ENCODE peak calls at places on chromosomes 4 and X, in eight cellular contexts. A is progenitor cell of endocrine pancreas, T is MM.1S, W is mesothelial cell of epicardium, V is A549, Q is OCI-LY7, S is GM20000, F is cardiac fibroblast. X is an unnamed sample.

GRCh38 chr4:45679411-45679810 is 444.4 kb downstream of the GABRG1 start:
- DNase-seq in A (no peak), T (no peak), W (no peak), V (no peak), Q (no peak), S (no peak), F (no peak), X (no peak)

GRCh38 chr4:4969298-4969697 is 50.0 kb downstream of the CYTL1 start:
- DNase-seq in A (no peak), T (no peak), W (no peak), V (peak; percentile 50), Q (no peak), S (no peak), F (peak; percentile 12), X (no peak)

GRCh38 chr4:110615366-110616161 is 7.3 kb downstream of the PITX2 start:
- DNase-seq in A (no peak), T (no peak), W (no peak), V (no peak), Q (no peak), S (no peak), F (no peak), X (no peak)

GRCh38 chr4:8608714-8609391 is 16.3 kb downstream of the CPZ start:
- DNase-seq in A (no peak), T (no peak), W (no peak), V (no peak), Q (no peak), S (no peak), F (no peak), X (no peak)

GRCh38 chrX:35890699-35891098 is 28.8 kb upstream of the CFAP47 start:
- DNase-seq in A (no peak), T (peak; percentile 79), W (no peak), V (peak; percentile 79), Q (peak; percentile 16), S (peak; percentile 5), F (peak; percentile 25), X (no peak)

GRCh38 chrX:53494427-53494826 is 60.3 kb upstream of the HSD17B10 start:
- DNase-seq in A (no peak), T (no peak), W (no peak), V (no peak), Q (no peak), S (no peak), F (peak; percentile 43), X (no peak)

GRCh38 chr4:148375581-148375980 is 66.6 kb downstream of the NR3C2 start:
- DNase-seq in A (no peak), T (no peak), W (no peak), V (no peak), Q (no peak), S (no peak), F (no peak), X (no peak)

GRCh38 chr4:47668810-47669408 is 169.0 kb downstream of the CORIN start:
- DNase-seq in A (no peak), T (peak; percentile 63), W (no peak), V (peak; percentile 44), Q (peak; percentile 39), S (peak; percentile 29), F (peak; percentile 61), X (no peak)

GRCh38 chr4:184462724-184463123 is 11.6 kb downstream of the IRF2 start:
- DNase-seq in A (no peak), T (no peak), W (no peak), V (no peak), Q (no peak), S (no peak), F (no peak), X (no peak)

GRCh38 chrX:54561622-54562021 is 31.6 kb downstream of the GNL3L start:
- DNase-seq in A (no peak), T (no peak), W (no peak), V (no peak), Q (no peak), S (no peak), F (no peak), X (no peak)

GRCh38 chrX:39936886-39937770 is 160.6 kb downstream of the BCOR start:
- DNase-seq in A (no peak), T (peak; percentile 69), W (no peak), V (no peak), Q (no peak), S (peak; percentile 17), F (no peak), X (no peak)

GRCh38 chrX:155056877-155057792 is 13.8 kb downstream of the CMC4 start:
- DNase-seq in A (peak; percentile 31), T (peak; percentile 56), W (no peak), V (peak; percentile 82), Q (peak; percentile 45), S (peak; percentile 34), F (peak; percentile 85), X (no peak)

GRCh38 chr4:86218721-86219481 is 141.0 kb downstream of the MAPK10 start:
- DNase-seq in A (no peak), T (no peak), W (no peak), V (peak; percentile 79), Q (no peak), S (no peak), F (peak; percentile 84), X (no peak)

GRCh38 chrX:15718283-15718970 is 19.6 kb upstream of the CA5B start:
- DNase-seq in A (no peak), T (no peak), W (no peak), V (no peak), Q (no peak), S (no peak), F (no peak), X (no peak)

GRCh38 chr4:186651181-186651603 is 72.5 kb downstream of the FAT1 start:
- DNase-seq in A (no peak), T (no peak), W (no peak), V (no peak), Q (no peak), S (no peak), F (no peak), X (no peak)

GRCh38 chr4:36394352-36394903 is 113.0 kb downstream of the DTHD1 start:
- DNase-seq in A (no peak), T (peak; percentile 11), W (no peak), V (peak; percentile 10), Q (no peak), S (no peak), F (no peak), X (no peak)

GRCh38 chr4:48295116-48295515 is 25.5 kb upstream of the TEC start:
- DNase-seq in A (no peak), T (no peak), W (no peak), V (no peak), Q (no peak), S (no peak), F (no peak), X (no peak)

GRCh38 chr4:80004319-80004718 is 68.7 kb downstream of the ANTXR2 start:
- DNase-seq in A (no peak), T (no peak), W (no peak), V (no peak), Q (no peak), S (no peak), F (no peak), X (no peak)

GRCh38 chrX:3653111-3653510 is 60.3 kb downstream of the PRKX start:
- DNase-seq in A (no peak), T (no peak), W (no peak), V (no peak), Q (no peak), S (no peak), F (no peak), X (no peak)

GRCh38 chrX:3655181-3655580 is 58.3 kb downstream of the PRKX start:
- DNase-seq in A (no peak), T (no peak), W (no peak), V (no peak), Q (no peak), S (no peak), F (no peak), X (no peak)

GRCh38 chrX:3648084-3648483 is 65.4 kb downstream of the PRKX start:
- DNase-seq in A (no peak), T (no peak), W (no peak), V (no peak), Q (no peak), S (no peak), F (no peak), X (no peak)

GRCh38 chrX:3651272-3651671 is 62.2 kb downstream of the PRKX start:
- DNase-seq in A (no peak), T (peak; percentile 7), W (no peak), V (peak; percentile 25), Q (peak; percentile 24), S (no peak), F (peak; percentile 57), X (no peak)
- TF ChIP-seq CTCF in A (peak; percentile 78), T (peak; percentile 41), W (peak; percentile 78), V (peak; percentile 57), Q (peak; percentile 76), S (no peak), F (peak; percentile 31), X (peak; percentile 71)

DNA sequence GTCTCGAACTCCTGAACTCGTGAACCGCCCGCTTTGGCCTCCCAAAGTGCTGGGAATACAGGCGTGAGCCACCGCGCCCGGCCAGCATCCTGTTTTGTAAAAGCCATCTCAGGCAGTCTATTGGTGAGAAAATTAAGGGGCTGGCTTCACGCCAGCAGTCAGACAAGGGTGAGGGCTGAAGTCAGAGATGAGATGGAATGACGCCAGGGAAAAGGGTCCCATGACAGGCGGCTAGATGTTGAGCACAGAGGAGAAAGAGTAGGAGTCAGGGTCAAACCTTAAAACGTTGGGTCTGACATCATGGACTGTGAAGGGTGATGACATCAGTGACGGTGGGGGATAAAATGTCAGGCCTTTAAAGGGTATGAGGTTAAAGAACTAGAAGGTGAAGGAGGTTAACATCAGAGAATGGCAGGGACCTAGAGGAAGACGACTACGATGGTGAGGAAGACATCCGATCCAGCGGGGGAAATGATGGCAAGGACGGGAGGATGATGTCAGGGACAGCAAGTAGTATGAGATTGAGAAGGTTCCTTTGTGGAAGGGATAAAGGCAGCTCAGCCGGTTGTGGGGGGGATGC is 504 bp upstream of the RBM3 start:
- DNase-seq in A (no peak), T (no peak), W (no peak), V (no peak), Q (no peak), S (no peak), F (peak; percentile 62), X (no peak)
- TF ChIP-seq CTCF in A (no peak), T (no peak), W (no peak), V (no peak), Q (no peak), S (no peak), F (no peak), X (no peak)

GRCh38 chr4:16450724-16451123 is 224.5 kb upstream of the TAPT1 start:
- DNase-seq in A (no peak), T (no peak), W (no peak), V (no peak), Q (no peak), S (no peak), F (peak; percentile 15), X (no peak)
- TF ChIP-seq CTCF in A (no peak), T (no peak), W (no peak), V (no peak), Q (no peak), S (no peak), F (peak; percentile 17), X (peak; percentile 36)

DNA sequence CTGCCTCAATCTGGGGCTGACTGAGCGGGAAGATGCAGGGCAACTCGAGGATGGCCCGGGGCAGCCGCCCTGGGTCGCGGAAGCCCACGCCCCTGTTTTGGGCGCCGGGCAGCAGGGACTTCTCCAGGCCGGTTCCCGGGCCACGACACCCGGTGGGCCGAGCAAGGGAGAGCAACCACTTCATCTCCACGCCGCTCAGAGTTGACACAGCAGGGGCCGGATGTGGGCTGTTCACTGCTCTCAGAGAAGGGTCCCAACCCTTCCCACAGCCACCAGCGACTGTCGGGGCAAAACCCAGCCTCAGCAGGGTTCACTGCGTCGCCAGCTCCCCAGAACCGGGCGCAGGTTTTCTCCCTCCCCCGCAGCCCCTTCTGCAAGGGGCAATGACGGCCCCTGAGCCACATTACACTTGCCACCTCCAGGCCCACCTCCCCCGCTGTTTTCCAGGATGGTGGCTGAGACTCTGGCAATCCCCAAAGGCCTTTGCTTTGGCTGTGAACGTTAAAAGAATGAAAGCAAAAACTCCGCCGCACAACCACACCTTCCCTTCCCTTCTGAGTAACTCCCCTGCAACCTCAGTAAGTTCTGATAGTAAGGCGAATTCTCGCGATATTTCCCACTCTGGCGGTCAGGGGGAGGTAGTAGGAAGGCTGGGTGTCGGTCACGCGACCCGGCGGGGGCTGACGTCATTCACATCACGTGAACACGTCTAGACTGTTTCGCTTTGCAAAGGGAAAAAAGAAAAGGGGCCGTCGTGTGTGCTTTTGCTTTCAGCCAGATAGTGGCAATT is 718 bp upstream of the CAMK2D start:
- DNase-seq in A (peak; percentile 96), T (peak; percentile 100), W (peak; percentile 94), V (peak; percentile 98), Q (peak; percentile 100), S (peak; percentile 95), F (peak; percentile 100), X (peak; percentile 99)
- TF ChIP-seq CTCF in A (no peak), T (no peak), W (peak; percentile 4), V (no peak), Q (peak; percentile 24), S (no peak), F (no peak), X (no peak)

X was measured in osteocyte.